ENCODE peak calls at places on chromosomes 13 and 19, in four cellular contexts. I, J, E and S are unnamed samples.

GRCh38 chr19:18894254-18895037 is 1.5 kb downstream of the CERS1 start:
- DNase-seq in E (no peak), I (peak), J (no peak), S (no peak)

GRCh38 chr13:29858667-29859066 is 8.2 kb upstream of the UBL3 start:
- DNase-seq in I (no peak), J (no peak), E (no peak), S (no peak)

GRCh38 chr19:32397736-32398135 is 7.8 kb upstream of the DPY19L3 start:
- DNase-seq in E (no peak), J (no peak), I (no peak), S (no peak)

GRCh38 chr19:6718741-6719539 is 1.5 kb downstream of the C3 start:
- DNase-seq in I (no peak), E (no peak), J (no peak), S (no peak)

GRCh38 chr13:83167203-83167602 is 715.1 kb downstream of the SLITRK1 start:
- DNase-seq in I (no peak), J (no peak), E (no peak), S (no peak)

GRCh38 chr13:32142956-32143375 is 111.4 kb downstream of the FRY start:
- DNase-seq in J (no peak), E (no peak), I (no peak), S (no peak)

GRCh38 chr13:110616103-110617101 is 1.1 kb downstream of the NAXD start:
- DNase-seq in I (no peak), J (peak), E (peak), S (no peak)

GRCh38 chr19:30393046-30393445 is 20.9 kb downstream of the ZNF536 start:
- DNase-seq in I (no peak), J (no peak), E (no peak), S (no peak)

GRCh38 chr13:92989301-92989700 is 237.3 kb upstream of the GPC6 start:
- DNase-seq in E (no peak), I (no peak), J (no peak), S (no peak)

GRCh38 chr19:13881692-13882418 is 4.9 kb downstream of the NANOS3 start:
- DNase-seq in E (peak), J (no peak), I (no peak), S (peak)

GRCh38 chr19:40263440-40264313 is 21.5 kb downstream of the AKT2 start:
- DNase-seq in E (no peak), I (no peak), J (no peak), S (no peak)

GRCh38 chr13:57631607-57632275 is at the start of gene PCDH17:
- DNase-seq in J (peak), E (no peak), I (peak), S (no peak)

GRCh38 chr19:16244091-16244490 is 46.4 kb downstream of the AP1M1 start:
- DNase-seq in E (no peak), J (no peak), I (no peak), S (no peak)

GRCh38 chr19:16293133-16294085 is 31.2 kb upstream of the KLF2 start:
- DNase-seq in E (no peak), I (peak), J (peak), S (no peak)

GRCh38 chr19:12793290-12794195 is 2.3 kb downstream of the JUNB start:
- DNase-seq in J (peak), I (peak), E (peak), S (peak)

GRCh38 chr19:55176116-55176515 is 4.0 kb downstream of the SYT5 start:
- DNase-seq in J (no peak), I (no peak), E (no peak), S (no peak)

GRCh38 chr13:106099765-106100164 is 435.7 kb downstream of the EFNB2 start:
- DNase-seq in E (no peak), J (no peak), I (no peak), S (no peak)

GRCh38 chr13:23579886-23580706 is 9.9 kb downstream of the TNFRSF19 start:
- DNase-seq in I (no peak), E (no peak), J (no peak), S (no peak)

GRCh38 chr13:49400755-49401659 is 42.9 kb downstream of the CAB39L start:
- DNase-seq in J (peak), I (no peak), E (no peak), S (no peak)

GRCh38 chr19:48616491-48617056 is 1.7 kb upstream of the FAM83E start:
- DNase-seq in E (no peak), I (no peak), J (no peak), S (no peak)

GRCh38 chr19:57280913-57281425 is 684 bp downstream of the ZNF460 start:
- DNase-seq in E (peak), I (no peak), J (no peak), S (peak)

GRCh38 chr13:33446821-33447481 is 161.4 kb upstream of the STARD13 start:
- DNase-seq in I (no peak), E (no peak), J (peak), S (no peak)

GRCh38 chr13:107680115-107680514 is 535.2 kb downstream of the LIG4 start:
- DNase-seq in E (no peak), I (no peak), J (no peak), S (no peak)

GRCh38 chr19:2887391-2887914 is 13.3 kb upstream of the ZNF57 start:
- DNase-seq in E (no peak), J (no peak), I (no peak), S (no peak)

GRCh38 chr19:48966541-48967345 is 1.6 kb downstream of the FTL start:
- DNase-seq in I (no peak), E (no peak), J (no peak), S (no peak)

GRCh38 chr19:58553799-58554493 is 959 bp downstream of the CHMP2A start:
- DNase-seq in E (no peak), I (no peak), J (no peak), S (no peak)

GRCh38 chr19:3983936-3984583 is 1.2 kb downstream of the EEF2 start:
- DNase-seq in J (no peak), I (peak), E (no peak), S (no peak)

DNA sequence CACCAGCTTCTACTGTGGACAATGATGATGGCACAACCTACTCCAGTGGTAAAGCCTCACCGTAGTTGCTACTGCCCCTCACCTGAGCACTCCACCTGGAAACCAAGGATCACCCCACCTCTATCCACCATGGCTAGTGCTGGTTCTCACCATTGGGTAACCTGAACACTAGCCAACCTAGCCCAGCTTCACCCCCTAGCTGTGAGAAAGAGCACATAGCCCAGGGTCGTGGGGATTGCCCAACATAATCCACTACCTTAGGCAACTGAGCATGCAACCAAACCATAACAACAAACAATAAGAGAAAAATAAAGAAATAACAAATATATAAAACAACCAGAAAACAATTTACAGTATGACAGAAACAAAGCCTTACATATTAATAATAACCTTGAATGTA is 560.1 kb downstream of the DIAPH3 start:
- DNase-seq in I (no peak), J (no peak), E (no peak), S (no peak)
- TF ChIP-seq CTCF in I (no peak), J (no peak), E (no peak), S (no peak)

GRCh38 chr19:8478605-8479004 is 23.8 kb downstream of the PRAM1 start:
- DNase-seq in J (no peak), E (no peak), I (no peak), S (no peak)

GRCh38 chr19:8477889-8478288 is 24.6 kb downstream of the PRAM1 start:
- DNase-seq in J (no peak), E (no peak), I (no peak), S (no peak)

GRCh38 chr19:8473652-8474476 is 28.6 kb downstream of the PRAM1 start:
- DNase-seq in I (no peak), J (no peak), E (no peak), S (no peak)

GRCh38 chr19:8475005-8475404 is 27.4 kb downstream of the PRAM1 start:
- DNase-seq in E (no peak), J (no peak), I (no peak), S (no peak)

DNA sequence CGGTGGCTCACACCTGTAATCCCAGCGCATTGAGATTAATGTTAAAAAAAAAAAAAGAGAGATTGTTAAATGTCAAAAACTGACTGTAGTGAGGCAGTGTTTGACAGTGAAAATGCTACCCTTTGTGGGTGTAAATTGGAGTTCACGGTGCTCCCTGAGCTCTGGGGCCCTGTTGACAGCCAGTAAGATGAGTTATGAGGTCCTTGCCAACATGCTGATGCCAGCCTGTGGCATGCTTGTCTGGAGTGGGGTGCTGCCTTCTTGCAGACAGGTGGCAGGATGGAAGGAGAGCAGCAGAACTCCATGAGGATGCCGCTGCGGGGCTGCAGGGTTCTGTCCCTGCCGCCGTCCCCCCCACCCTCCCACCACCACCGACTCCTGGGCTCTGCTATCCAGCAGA is 25.9 kb downstream of the PRAM1 start:
- DNase-seq in I (no peak), E (no peak), J (no peak), S (no peak)
- TF ChIP-seq CTCF in I (no peak), E (no peak), J (no peak), S (no peak)

GRCh38 chr19:45952691-45953505 is 20.8 kb downstream of the NOVA2 start:
- DNase-seq in I (peak), J (peak), E (peak), S (peak)

GRCh38 chr19:45953676-45954075 is 20.0 kb downstream of the NOVA2 start:
- DNase-seq in J (no peak), E (no peak), I (no peak), S (no peak)

GRCh38 chr19:45952341-45952690 is 21.3 kb downstream of the NOVA2 start:
- DNase-seq in J (no peak), E (no peak), I (no peak), S (no peak)

GRCh38 chr19:45947926-45948325 is 25.7 kb downstream of the NOVA2 start:
- DNase-seq in I (no peak), J (no peak), E (no peak), S (no peak)
- TF ChIP-seq CTCF in I (no peak), J (no peak), E (no peak), S (no peak)

GRCh38 chr19:51808333-51808986 is 13.5 kb downstream of the FPR3 start:
- DNase-seq in I (no peak), E (no peak), J (no peak), S (no peak)
- TF ChIP-seq CTCF in I (peak), E (no peak), J (no peak), S (no peak)